ENCODE peak calls at places on chromosomes 13 and 19, in eight cellular contexts. One of them, this sample, is unnamed.

GRCh38 chr13:76737526-76737925 is 148.7 kb downstream of the KCTD12 start:
- DNase-seq in heart right ventricle: no peak
- DNase-seq in MM.1S: no peak
- DNase-seq in AG10803: no peak
- DNase-seq in body of pancreas: no peak
- DNase-seq in IMR-90: no peak
- DNase-seq in A549: no peak
- DNase-seq in CD4-positive, alpha-beta T cell: no peak
- DNase-seq in this sample: no peak

GRCh38 chr13:45339867-45340266 is 1.1 kb downstream of the TPT1 start:
- DNase-seq in AG10803: no peak
- DNase-seq in heart right ventricle: no peak
- DNase-seq in body of pancreas: no peak
- DNase-seq in CD4-positive, alpha-beta T cell: no peak
- DNase-seq in MM.1S: peak
- DNase-seq in IMR-90: no peak
- DNase-seq in A549: no peak
- DNase-seq in this sample: no peak

GRCh38 chr19:3343619-3344502 is 22.5 kb upstream of the NFIC start:
- DNase-seq in IMR-90: peak
- DNase-seq in AG10803: peak
- DNase-seq in body of pancreas: peak
- DNase-seq in MM.1S: no peak
- DNase-seq in A549: peak
- DNase-seq in heart right ventricle: peak
- DNase-seq in CD4-positive, alpha-beta T cell: peak
- DNase-seq in this sample: no peak

GRCh38 chr19:30366282-30366681 is 5.9 kb upstream of the ZNF536 start:
- DNase-seq in AG10803: no peak
- DNase-seq in IMR-90: no peak
- DNase-seq in body of pancreas: no peak
- DNase-seq in A549: no peak
- DNase-seq in CD4-positive, alpha-beta T cell: no peak
- DNase-seq in heart right ventricle: no peak
- DNase-seq in MM.1S: no peak
- DNase-seq in this sample: no peak

GRCh38 chr19:9474975-9475374 is 23.4 kb downstream of the ZNF560 start:
- DNase-seq in heart right ventricle: no peak
- DNase-seq in MM.1S: no peak
- DNase-seq in body of pancreas: no peak
- DNase-seq in CD4-positive, alpha-beta T cell: no peak
- DNase-seq in IMR-90: no peak
- DNase-seq in AG10803: no peak
- DNase-seq in A549: no peak
- DNase-seq in this sample: no peak

GRCh38 chr13:24997367-24997967 is 98.5 kb upstream of the PABPC3 start:
- DNase-seq in MM.1S: peak
- DNase-seq in CD4-positive, alpha-beta T cell: no peak
- DNase-seq in A549: peak
- DNase-seq in IMR-90: peak
- DNase-seq in heart right ventricle: no peak
- DNase-seq in body of pancreas: peak
- DNase-seq in AG10803: peak
- DNase-seq in this sample: no peak

GRCh38 chr13:91721413-91721812 is 323.0 kb downstream of the GPC5 start:
- DNase-seq in AG10803: no peak
- DNase-seq in IMR-90: no peak
- DNase-seq in heart right ventricle: no peak
- DNase-seq in CD4-positive, alpha-beta T cell: no peak
- DNase-seq in A549: no peak
- DNase-seq in body of pancreas: no peak
- DNase-seq in MM.1S: no peak
- DNase-seq in this sample: no peak

GRCh38 chr13:97058417-97058816 is 64.1 kb upstream of the OXGR1 start:
- DNase-seq in AG10803: no peak
- DNase-seq in body of pancreas: no peak
- DNase-seq in A549: no peak
- DNase-seq in heart right ventricle: no peak
- DNase-seq in MM.1S: no peak
- DNase-seq in CD4-positive, alpha-beta T cell: no peak
- DNase-seq in IMR-90: no peak
- DNase-seq in this sample: no peak

GRCh38 chr19:46546194-46546896 is 50.7 kb upstream of the PNMA8B start:
- DNase-seq in heart right ventricle: no peak
- DNase-seq in IMR-90: peak
- DNase-seq in MM.1S: no peak
- DNase-seq in A549: peak
- DNase-seq in CD4-positive, alpha-beta T cell: no peak
- DNase-seq in AG10803: peak
- DNase-seq in body of pancreas: peak
- DNase-seq in this sample: no peak

GRCh38 chr13:75149781-75150180 is 332.2 kb downstream of the TBC1D4 start:
- DNase-seq in body of pancreas: no peak
- DNase-seq in heart right ventricle: no peak
- DNase-seq in AG10803: no peak
- DNase-seq in A549: no peak
- DNase-seq in CD4-positive, alpha-beta T cell: no peak
- DNase-seq in IMR-90: no peak
- DNase-seq in MM.1S: no peak
- DNase-seq in this sample: no peak

GRCh38 chr19:13127051-13127450 is 9.0 kb downstream of the NACC1 start:
- DNase-seq in A549: no peak
- DNase-seq in CD4-positive, alpha-beta T cell: no peak
- DNase-seq in IMR-90: peak
- DNase-seq in heart right ventricle: no peak
- DNase-seq in body of pancreas: no peak
- DNase-seq in AG10803: no peak
- DNase-seq in MM.1S: no peak
- DNase-seq in this sample: no peak

GRCh38 chr19:34999498-35000337 is at the start of gene GRAMD1A:
- DNase-seq in body of pancreas: peak
- DNase-seq in IMR-90: peak
- DNase-seq in AG10803: peak
- DNase-seq in heart right ventricle: peak
- DNase-seq in A549: peak
- DNase-seq in MM.1S: peak
- DNase-seq in CD4-positive, alpha-beta T cell: peak
- DNase-seq in this sample: peak

GRCh38 chr19:49272204-49272603 is 52.8 kb downstream of the SLC6A16 start:
- DNase-seq in IMR-90: peak
- DNase-seq in A549: peak
- DNase-seq in CD4-positive, alpha-beta T cell: no peak
- DNase-seq in body of pancreas: no peak
- DNase-seq in heart right ventricle: no peak
- DNase-seq in MM.1S: no peak
- DNase-seq in AG10803: peak
- DNase-seq in this sample: no peak

GRCh38 chr19:2049741-2050348 is 1.2 kb downstream of the MKNK2 start:
- DNase-seq in body of pancreas: peak
- DNase-seq in MM.1S: peak
- DNase-seq in heart right ventricle: peak
- DNase-seq in A549: peak
- DNase-seq in IMR-90: peak
- DNase-seq in AG10803: peak
- DNase-seq in CD4-positive, alpha-beta T cell: peak
- DNase-seq in this sample: no peak

GRCh38 chr13:28718186-28718537 is 608 bp downstream of the SLC46A3 start:
- DNase-seq in IMR-90: peak
- DNase-seq in A549: no peak
- DNase-seq in CD4-positive, alpha-beta T cell: no peak
- DNase-seq in heart right ventricle: no peak
- DNase-seq in MM.1S: no peak
- DNase-seq in body of pancreas: peak
- DNase-seq in AG10803: peak
- DNase-seq in this sample: no peak

GRCh38 chr19:54208784-54209057 is 8.1 kb downstream of the RPS9 start:
- DNase-seq in body of pancreas: no peak
- DNase-seq in CD4-positive, alpha-beta T cell: no peak
- DNase-seq in heart right ventricle: no peak
- DNase-seq in AG10803: no peak
- DNase-seq in A549: peak
- DNase-seq in MM.1S: no peak
- DNase-seq in IMR-90: no peak
- DNase-seq in this sample: no peak

DNA sequence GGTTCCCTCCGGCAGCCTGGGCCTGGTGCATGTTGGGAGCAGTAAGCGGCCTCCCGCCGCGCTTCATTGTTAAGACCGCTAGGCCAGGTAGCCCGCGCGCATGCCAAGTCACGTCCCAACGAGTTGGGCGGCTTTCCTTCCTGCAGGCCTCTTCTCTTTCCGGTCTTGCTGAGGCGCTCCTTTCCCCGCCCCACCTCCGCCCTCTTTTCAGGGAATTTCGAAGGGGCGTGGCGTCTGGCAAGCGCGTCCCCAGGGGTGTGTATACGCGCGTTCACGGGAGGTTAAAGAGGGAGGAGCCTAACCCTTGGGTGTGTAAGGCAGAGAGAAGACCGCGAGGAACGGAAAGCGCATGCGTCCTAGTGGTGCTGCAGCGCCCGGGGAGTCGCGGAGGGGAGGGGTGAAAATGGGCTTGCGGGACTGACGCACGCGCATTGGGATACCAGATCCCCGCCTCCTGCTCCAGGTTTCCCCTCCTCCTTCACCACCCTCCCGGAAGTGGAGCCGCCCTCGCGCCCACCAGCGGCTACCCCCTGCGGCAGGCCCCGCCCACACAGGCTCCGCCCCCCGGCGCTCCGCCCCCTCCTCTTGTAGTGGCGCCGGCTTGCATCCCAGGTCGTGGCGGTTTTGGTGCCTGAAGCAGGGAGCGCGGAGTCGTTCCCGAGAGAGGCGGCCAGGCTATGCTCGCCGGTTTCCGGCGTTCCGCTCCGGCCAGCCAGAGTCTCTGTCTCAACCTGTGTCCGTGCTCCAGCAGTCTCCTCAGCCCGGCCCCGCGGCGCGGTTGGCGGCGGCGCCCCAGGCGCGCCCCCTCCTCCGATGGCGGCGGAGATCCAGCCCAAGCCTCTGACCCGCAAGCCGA is at the start of gene WDFY2:
- DNase-seq in MM.1S: peak
- DNase-seq in CD4-positive, alpha-beta T cell: peak
- DNase-seq in IMR-90: peak
- DNase-seq in heart right ventricle: peak
- DNase-seq in body of pancreas: peak
- DNase-seq in A549: peak
- DNase-seq in AG10803: peak
- DNase-seq in this sample: peak
- TF ChIP-seq CTCF in MM.1S: no peak
- TF ChIP-seq CTCF in CD4-positive, alpha-beta T cell: no peak
- TF ChIP-seq CTCF in IMR-90: peak
- TF ChIP-seq CTCF in heart right ventricle: no peak
- TF ChIP-seq CTCF in body of pancreas: no peak
- TF ChIP-seq CTCF in A549: no peak
- TF ChIP-seq CTCF in AG10803: peak
- TF ChIP-seq CTCF in this sample: no peak

DNA sequence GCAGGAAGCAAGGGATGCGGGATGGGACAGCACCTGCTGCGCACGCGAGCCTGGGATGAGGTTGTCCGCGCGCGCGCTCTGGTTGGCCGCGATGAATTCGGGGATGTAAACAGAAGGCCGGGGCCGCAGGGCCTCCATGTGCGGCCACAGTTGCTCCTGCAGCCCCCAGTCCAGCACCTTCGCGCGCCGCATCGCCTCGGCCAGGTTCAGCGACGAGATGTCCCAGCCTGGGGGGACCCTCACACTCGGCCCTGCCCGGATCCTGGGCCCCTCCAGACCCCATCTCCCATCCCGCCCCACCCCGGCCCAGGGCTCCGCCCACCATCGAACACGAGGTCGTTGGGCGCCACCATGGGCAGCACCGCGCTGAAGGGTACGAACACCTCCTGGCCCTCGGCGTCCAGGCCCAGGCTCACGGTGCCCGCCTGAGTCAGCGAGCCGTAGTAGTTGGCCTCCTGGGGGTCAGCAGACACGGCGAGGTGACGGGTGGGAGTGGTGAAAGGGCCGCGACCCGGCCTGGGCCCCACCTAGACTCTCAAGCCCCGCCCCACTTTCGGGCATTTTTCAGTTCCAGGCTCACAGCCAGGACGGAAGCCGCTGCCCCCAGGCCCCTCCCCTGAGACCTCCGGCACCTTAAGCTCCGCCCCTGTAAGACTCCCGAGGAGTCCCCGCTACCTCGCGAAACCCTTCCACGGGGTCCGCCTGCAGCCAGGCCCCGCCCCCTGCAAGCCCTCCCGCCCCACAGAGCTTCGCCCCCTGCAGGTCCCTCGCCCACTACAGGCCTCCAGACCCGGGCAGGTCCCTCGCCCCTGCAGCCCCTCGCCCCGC is 1.1 kb downstream of the ISYNA1 start:
- DNase-seq in CD4-positive, alpha-beta T cell: peak
- DNase-seq in AG10803: peak
- DNase-seq in MM.1S: peak
- DNase-seq in heart right ventricle: peak
- DNase-seq in IMR-90: peak
- DNase-seq in A549: peak
- DNase-seq in body of pancreas: peak
- DNase-seq in this sample: peak
- TF ChIP-seq CTCF in CD4-positive, alpha-beta T cell: no peak
- TF ChIP-seq CTCF in AG10803: no peak
- TF ChIP-seq CTCF in MM.1S: no peak
- TF ChIP-seq CTCF in heart right ventricle: no peak
- TF ChIP-seq CTCF in IMR-90: no peak
- TF ChIP-seq CTCF in A549: no peak
- TF ChIP-seq CTCF in body of pancreas: no peak
- TF ChIP-seq CTCF in this sample: no peak

DNA sequence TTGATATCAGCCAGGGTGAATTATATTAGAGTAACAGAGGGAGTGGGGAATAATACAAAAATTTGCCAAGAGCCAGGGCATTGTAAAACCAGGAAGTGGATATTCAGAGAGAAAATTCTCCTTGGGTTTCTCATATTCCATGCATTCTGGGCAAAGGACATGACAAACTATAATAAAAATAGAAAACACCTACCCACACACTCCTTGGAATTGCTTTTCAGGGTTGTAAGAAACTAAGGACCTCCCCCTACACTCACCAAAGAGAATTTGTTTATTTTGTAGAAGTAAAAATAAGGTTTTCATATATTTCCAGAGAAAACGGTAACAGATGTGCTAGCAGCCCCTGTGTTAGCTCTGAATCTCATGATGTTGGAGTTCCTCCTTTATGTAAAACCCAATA is 649.6 kb downstream of the SLITRK1 start:
- DNase-seq in CD4-positive, alpha-beta T cell: no peak
- DNase-seq in body of pancreas: no peak
- DNase-seq in A549: no peak
- DNase-seq in AG10803: peak
- DNase-seq in MM.1S: no peak
- DNase-seq in heart right ventricle: no peak
- DNase-seq in IMR-90: peak
- DNase-seq in this sample: no peak
- TF ChIP-seq CTCF in CD4-positive, alpha-beta T cell: no peak
- TF ChIP-seq CTCF in body of pancreas: no peak
- TF ChIP-seq CTCF in A549: no peak
- TF ChIP-seq CTCF in AG10803: no peak
- TF ChIP-seq CTCF in MM.1S: no peak
- TF ChIP-seq CTCF in heart right ventricle: no peak
- TF ChIP-seq CTCF in IMR-90: no peak
- TF ChIP-seq CTCF in this sample: no peak

DNA sequence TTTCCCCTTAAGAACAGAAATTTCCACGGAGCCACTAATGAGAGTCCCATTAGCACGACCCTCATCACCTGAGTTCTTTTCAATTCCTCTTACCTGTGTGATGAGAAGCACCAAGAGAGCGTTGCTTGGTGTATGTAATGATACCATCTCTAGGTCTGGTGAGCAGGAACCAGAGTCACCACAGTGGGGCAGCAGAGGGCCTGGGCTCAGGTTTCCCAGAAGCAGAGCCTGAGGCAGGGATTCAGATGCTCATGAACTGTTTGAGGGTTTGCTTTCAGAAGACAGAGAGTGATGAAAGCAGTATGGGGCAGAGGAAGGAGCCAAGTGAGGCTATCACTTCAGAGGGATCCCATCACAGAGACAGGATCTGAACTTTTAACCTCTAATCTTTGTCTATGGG is 3.1 kb upstream of the PTPRH start:
- DNase-seq in MM.1S: peak
- DNase-seq in A549: peak
- DNase-seq in IMR-90: no peak
- DNase-seq in AG10803: no peak
- DNase-seq in heart right ventricle: no peak
- DNase-seq in CD4-positive, alpha-beta T cell: peak
- DNase-seq in body of pancreas: no peak
- DNase-seq in this sample: no peak
- TF ChIP-seq CTCF in MM.1S: peak
- TF ChIP-seq CTCF in A549: peak
- TF ChIP-seq CTCF in IMR-90: peak
- TF ChIP-seq CTCF in AG10803: no peak
- TF ChIP-seq CTCF in heart right ventricle: no peak
- TF ChIP-seq CTCF in CD4-positive, alpha-beta T cell: no peak
- TF ChIP-seq CTCF in body of pancreas: no peak
- TF ChIP-seq CTCF in this sample: peak